ENCODE peak calls at places on chromosomes 6 and 20, in six cellular contexts. C is stimulated activated CD4-positive, alpha-beta T cell treated with anti-CD3 and anti-CD28 coated beads, Interleukin-2, amount 100 ng/mL, for 24 hours; R is midbrain; F is OCI-M1; Y is endothelial cell; I is GM04503. K is an unnamed sample.

GRCh38 chr6:143536866-143537691 is 25.6 kb upstream of the FUCA2 start:
- DNase-seq in C (peak), R (peak), F (peak), Y (peak), I (no peak), K (no peak)

GRCh38 chr6:73121421-73121993 is 103.8 kb downstream of the KHDC1L start:
- DNase-seq in C (no peak), R (no peak), F (no peak), Y (no peak), I (peak), K (peak)

GRCh38 chr20:34300809-34301586 is 2.2 kb downstream of the AHCY start:
- DNase-seq in C (no peak), R (no peak), F (peak), Y (no peak), I (no peak), K (no peak)

GRCh38 chr20:37542281-37542680 is 14.6 kb upstream of the BLCAP start:
- DNase-seq in C (no peak), R (no peak), F (no peak), Y (no peak), I (no peak), K (no peak)

GRCh38 chr20:22333885-22334545 is 250.4 kb downstream of the FOXA2 start:
- DNase-seq in C (peak), R (peak), F (peak), Y (peak), I (peak), K (peak)

GRCh38 chr20:45419188-45420091 is 3.5 kb downstream of the PIGT start:
- DNase-seq in C (peak), R (peak), F (no peak), Y (no peak), I (peak), K (peak)

GRCh38 chr20:45630366-45630765 is 718 bp downstream of the WFDC9 start:
- DNase-seq in C (no peak), R (no peak), F (no peak), Y (no peak), I (peak), K (no peak)

GRCh38 chr6:143589162-143589561 is 77.6 kb upstream of the FUCA2 start:
- DNase-seq in C (no peak), R (no peak), F (no peak), Y (no peak), I (no peak), K (no peak)

GRCh38 chr20:1478566-1478965 is 11.9 kb upstream of the NSFL1C start:
- DNase-seq in C (no peak), R (no peak), F (no peak), Y (no peak), I (no peak), K (no peak)

GRCh38 chr6:4936681-4937041 is 67.2 kb downstream of the RPP40 start:
- DNase-seq in C (no peak), R (peak), F (peak), Y (no peak), I (no peak), K (no peak)

GRCh38 chr6:87484491-87484890 is 11.7 kb downstream of the SLC35A1 start:
- DNase-seq in C (no peak), R (no peak), F (no peak), Y (no peak), I (no peak), K (no peak)

GRCh38 chr20:4571759-4572531 is 149.8 kb upstream of the PRND start:
- DNase-seq in C (no peak), R (no peak), F (no peak), Y (no peak), I (no peak), K (no peak)

GRCh38 chr6:150027806-150028565 is 2.7 kb upstream of the RAET1L start:
- DNase-seq in C (no peak), R (no peak), F (no peak), Y (no peak), I (no peak), K (no peak)

GRCh38 chr20:32252189-32252588 is 25.3 kb upstream of the KIF3B start:
- DNase-seq in C (peak), R (no peak), F (no peak), Y (no peak), I (no peak), K (no peak)

GRCh38 chr6:82246802-82247633 is 526 bp downstream of the IBTK start:
- DNase-seq in C (peak), R (peak), F (peak), Y (peak), I (peak), K (no peak)

GRCh38 chr6:29813809-29814208 is 13.8 kb upstream of the HLA-G start:
- DNase-seq in C (no peak), R (no peak), F (peak), Y (no peak), I (no peak), K (no peak)

GRCh38 chr20:12649234-12649633 is 359.5 kb upstream of the SPTLC3 start:
- DNase-seq in C (no peak), R (no peak), F (no peak), Y (no peak), I (no peak), K (no peak)

GRCh38 chr6:107560657-107561056 is 70.7 kb downstream of the SOBP start:
- DNase-seq in C (no peak), R (no peak), F (no peak), Y (no peak), I (no peak), K (peak)

GRCh38 chr20:37650661-37651060 is 43.2 kb upstream of the CTNNBL1 start:
- DNase-seq in C (no peak), R (no peak), F (no peak), Y (no peak), I (no peak), K (no peak)

GRCh38 chr20:58784321-58785074 is 66.2 kb downstream of the GNAS-AS1 start:
- DNase-seq in C (no peak), R (no peak), F (no peak), Y (no peak), I (no peak), K (no peak)

GRCh38 chr6:6900566-6901204 is 207.1 kb upstream of the RREB1 start:
- DNase-seq in C (no peak), R (no peak), F (no peak), Y (peak), I (no peak), K (no peak)

K was measured in AG09309.